ENCODE peak calls at places on chromosomes 12 and 14, in four cellular contexts. F is A549, R is GM12878, W is K562. P is an unnamed sample.

GRCh38 chr14:38412654-38413053 is 156.8 kb upstream of the CLEC14A start:
- DNase-seq in R (no peak), W (no peak), F (no peak), P (no peak)

GRCh38 chr12:116864371-116865160 is 16.7 kb downstream of the HRK start:
- DNase-seq in F (no peak), R (no peak), W (no peak), P (peak)

GRCh38 chr14:35121887-35122695 is at the start of the genes PPP2R3C and PRORP:
- DNase-seq in W (peak), F (peak), R (peak), P (peak)

GRCh38 chr12:1347294-1347693 is 247.1 kb downstream of the FBXL14 start:
- DNase-seq in W (no peak), R (no peak), F (no peak), P (no peak)

GRCh38 chr14:92546347-92547053 is 32.9 kb downstream of the RIN3 start:
- DNase-seq in R (no peak), W (no peak), F (peak), P (no peak)

GRCh38 chr14:55585854-55586253 is 5.8 kb downstream of the KTN1 start:
- DNase-seq in F (no peak), W (no peak), R (no peak), P (no peak)

GRCh38 chr14:51014625-51015024 is 70.3 kb upstream of the PYGL start:
- DNase-seq in W (no peak), R (no peak), F (no peak), P (no peak)

GRCh38 chr12:30437616-30438015 is 258.1 kb downstream of the IPO8 start:
- DNase-seq in F (no peak), R (no peak), W (no peak), P (peak)

GRCh38 chr12:56487448-56488040 is 417 bp downstream of the GLS2 start:
- DNase-seq in R (no peak), F (no peak), W (no peak), P (peak)

GRCh38 chr14:79734151-79734550 is 477.2 kb downstream of the DIO2 start:
- DNase-seq in R (no peak), W (no peak), F (no peak), P (no peak)

GRCh38 chr14:98243332-98243731 is 1028.7 kb downstream of the BCL11B start:
- DNase-seq in F (no peak), W (no peak), R (no peak), P (no peak)

GRCh38 chr12:84779169-84779568 is 133.4 kb downstream of the SLC6A15 start:
- DNase-seq in R (no peak), W (no peak), F (no peak), P (no peak)
- TF ChIP-seq POLR2AphosphoS2 in R (no peak), W (no peak), F (no peak), P (no peak)

GRCh38 chr12:24822121-24822899 is 126.6 kb downstream of the BCAT1 start:
- DNase-seq in W (no peak), F (no peak), R (peak), P (no peak)

GRCh38 chr12:24815087-24815423 is 133.8 kb downstream of the BCAT1 start:
- DNase-seq in R (no peak), F (no peak), W (no peak), P (no peak)

GRCh38 chr12:24821691-24822090 is 127.2 kb downstream of the BCAT1 start:
- DNase-seq in W (no peak), F (no peak), R (peak), P (no peak)

GRCh38 chr12:24823808-24824515 is 124.9 kb downstream of the BCAT1 start:
- DNase-seq in R (peak), F (no peak), W (no peak), P (no peak)

GRCh38 chr12:24820872-24821271 is 128.0 kb downstream of the BCAT1 start:
- DNase-seq in W (no peak), R (no peak), F (no peak), P (no peak)
- TF ChIP-seq POLR2AphosphoS2 in W (no peak), R (no peak), F (no peak), P (no peak)

GRCh38 chr14:104292084-104292970 is 153.9 kb downstream of the KIF26A start:
- DNase-seq in W (no peak), R (no peak), F (no peak), P (no peak)

GRCh38 chr14:104294983-104295680 is 156.7 kb downstream of the KIF26A start:
- DNase-seq in F (no peak), W (no peak), R (no peak), P (no peak)

GRCh38 chr14:104293231-104293841 is 154.9 kb downstream of the KIF26A start:
- DNase-seq in W (no peak), R (no peak), F (no peak), P (no peak)

GRCh38 chr14:104294628-104294982 is 156.2 kb downstream of the KIF26A start:
- DNase-seq in F (no peak), R (no peak), W (no peak), P (no peak)

GRCh38 chr14:104293851-104294627 is 155.7 kb downstream of the KIF26A start:
- DNase-seq in R (no peak), W (no peak), F (peak), P (no peak)
- TF ChIP-seq POLR2AphosphoS2 in R (no peak), W (no peak), F (no peak), P (no peak)

DNA sequence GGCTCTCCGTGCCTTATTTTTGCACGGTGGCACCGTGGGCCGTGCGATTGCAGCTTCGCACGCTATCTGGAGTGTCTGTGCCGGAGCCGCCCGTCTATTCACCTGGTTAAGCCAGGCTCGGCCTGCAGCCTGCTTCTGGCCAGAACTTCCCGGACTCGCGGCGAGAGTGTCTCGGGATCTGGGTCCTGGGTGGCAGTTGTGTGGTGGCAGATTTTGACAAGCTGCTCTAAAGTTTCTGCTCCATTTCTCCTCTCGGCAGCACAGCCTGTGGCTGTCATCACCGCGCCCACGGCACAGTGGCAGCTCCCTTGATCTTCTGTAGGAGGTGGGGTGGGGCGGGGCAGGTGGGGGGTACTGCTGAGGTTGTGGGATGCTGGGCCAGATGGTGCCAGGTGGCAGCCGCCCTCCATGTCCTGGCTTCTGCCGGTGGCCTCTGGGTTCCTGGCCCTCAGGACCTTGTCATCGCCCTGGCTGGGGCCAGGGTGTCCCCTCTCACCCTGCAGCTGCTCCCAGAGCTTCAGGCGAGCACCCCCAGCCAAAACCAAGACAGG is 2.9 kb downstream of the MMP17 start:
- DNase-seq in F (no peak), W (no peak), R (no peak), P (no peak)
- TF ChIP-seq POLR2AphosphoS2 in F (no peak), W (no peak), R (no peak), P (no peak)

GRCh38 chr14:44490966-44491365 is 16.1 kb downstream of the FSCB start:
- DNase-seq in R (no peak), W (no peak), F (no peak), P (no peak)
- TF ChIP-seq POLR2AphosphoS2 in R (no peak), W (no peak), F (no peak), P (no peak)

DNA sequence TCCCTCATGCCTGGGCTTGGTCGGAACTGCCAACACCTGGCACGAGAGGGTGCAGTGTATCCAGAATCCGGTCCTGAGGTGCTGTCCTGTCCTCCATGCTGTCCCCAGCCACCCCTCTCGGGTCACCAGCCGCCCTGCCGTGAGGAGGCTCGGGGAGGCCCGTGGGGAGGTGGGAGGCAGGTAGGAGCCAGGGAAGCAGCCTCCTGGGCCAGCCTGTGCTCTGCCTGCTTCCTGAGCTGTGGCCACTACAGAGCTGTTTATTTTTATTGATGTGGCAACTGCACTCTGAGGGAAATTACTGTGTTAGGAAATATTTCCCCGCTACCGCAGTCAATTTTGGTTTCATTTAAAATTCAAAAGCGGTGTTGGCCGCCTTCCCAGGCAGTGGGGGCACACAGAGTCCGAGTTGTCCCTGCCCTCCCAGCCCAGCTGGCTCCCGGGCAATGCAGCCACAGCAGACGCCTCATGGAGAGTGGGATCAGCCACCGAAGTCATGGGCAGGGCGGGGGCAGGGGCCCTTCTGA is 18.3 kb downstream of the NOC4L start:
- DNase-seq in F (no peak), W (no peak), R (no peak), P (no peak)
- TF ChIP-seq POLR2AphosphoS2 in F (no peak), W (no peak), R (no peak), P (no peak)